ENCODE peak calls at places on chromosome 7, in five cellular contexts. C, K, E, M and P are unnamed samples.

GRCh38 chr7:50312589-50313162 is 8.2 kb downstream of the IKZF1 start:
- DNase-seq in C (no peak), K (no peak), E (no peak), M (no peak), P (no peak)

GRCh38 chr7:19145429-19146201 is 394 bp upstream of the FERD3L start:
- DNase-seq in C (no peak), K (no peak), E (no peak), M (no peak), P (no peak)

GRCh38 chr7:39703143-39703542 is 79.8 kb downstream of the RALA start:
- DNase-seq in C (no peak), K (no peak), E (no peak), M (peak), P (no peak)

GRCh38 chr7:158774916-158775315 is 54.4 kb downstream of the ESYT2 start:
- DNase-seq in C (no peak), K (no peak), E (no peak), M (no peak), P (no peak)

GRCh38 chr7:28347462-28347861 is 64.9 kb upstream of the CREB5 start:
- DNase-seq in C (no peak), K (no peak), E (peak), M (no peak), P (no peak)

GRCh38 chr7:82700739-82701138 is 257.2 kb upstream of the CACNA2D1 start:
- DNase-seq in C (no peak), K (no peak), E (no peak), M (no peak), P (no peak)

GRCh38 chr7:47337531-47337930 is 244.4 kb downstream of the TNS3 start:
- DNase-seq in C (peak), K (no peak), E (no peak), M (no peak), P (peak)

GRCh38 chr7:31134246-31135188 is 82.4 kb downstream of the ADCYAP1R1 start:
- DNase-seq in C (peak), K (peak), E (peak), M (peak), P (peak)

GRCh38 chr7:46930336-46930735 is 651.6 kb downstream of the TNS3 start:
- DNase-seq in C (no peak), K (no peak), E (peak), M (peak), P (peak)

GRCh38 chr7:5692112-5692844 is 89.2 kb downstream of the RNF216 start:
- DNase-seq in C (no peak), K (no peak), E (peak), M (peak), P (peak)

GRCh38 chr7:55572378-55573233 is at the start of gene VOPP1:
- DNase-seq in C (peak), K (peak), E (peak), M (peak), P (peak)

GRCh38 chr7:134019251-134019650 is 107.9 kb upstream of the LRGUK start:
- DNase-seq in C (no peak), K (no peak), E (no peak), M (no peak), P (no peak)

GRCh38 chr7:134014935-134015334 is 112.2 kb upstream of the LRGUK start:
- DNase-seq in C (no peak), K (no peak), E (no peak), M (no peak), P (no peak)

GRCh38 chr7:134016223-134016941 is 110.8 kb upstream of the LRGUK start:
- DNase-seq in C (peak), K (no peak), E (peak), M (peak), P (peak)

GRCh38 chr7:134018321-134018720 is 108.8 kb upstream of the LRGUK start:
- DNase-seq in C (no peak), K (no peak), E (no peak), M (no peak), P (no peak)

DNA sequence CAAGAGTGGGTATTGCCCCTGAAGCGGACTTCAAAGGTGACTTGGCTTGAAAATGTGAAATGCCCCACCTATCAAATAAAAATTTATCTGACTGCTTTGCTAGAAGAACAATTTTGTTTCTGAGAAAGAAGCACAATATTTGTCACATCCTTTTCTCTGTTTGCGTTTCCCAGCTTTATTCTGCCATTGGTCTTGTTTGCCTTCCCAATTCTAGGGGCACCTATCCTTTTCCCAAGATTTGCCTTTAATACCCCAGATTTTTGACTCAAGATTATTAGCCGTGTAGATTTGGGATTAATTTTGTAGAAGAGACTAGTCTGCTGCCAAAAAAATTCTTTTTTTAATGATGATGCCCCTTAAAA is 110.2 kb upstream of the LRGUK start:
- DNase-seq in C (no peak), K (no peak), E (no peak), M (no peak), P (no peak)
- TF ChIP-seq CTCF in C (no peak), K (peak), E (no peak), M (peak), P (no peak)

GRCh38 chr7:112079671-112080070 is 126.5 kb downstream of the DOCK4 start:
- DNase-seq in C (no peak), K (no peak), E (peak), M (no peak), P (no peak)
- TF ChIP-seq CTCF in C (no peak), K (no peak), E (peak), M (no peak), P (no peak)

DNA sequence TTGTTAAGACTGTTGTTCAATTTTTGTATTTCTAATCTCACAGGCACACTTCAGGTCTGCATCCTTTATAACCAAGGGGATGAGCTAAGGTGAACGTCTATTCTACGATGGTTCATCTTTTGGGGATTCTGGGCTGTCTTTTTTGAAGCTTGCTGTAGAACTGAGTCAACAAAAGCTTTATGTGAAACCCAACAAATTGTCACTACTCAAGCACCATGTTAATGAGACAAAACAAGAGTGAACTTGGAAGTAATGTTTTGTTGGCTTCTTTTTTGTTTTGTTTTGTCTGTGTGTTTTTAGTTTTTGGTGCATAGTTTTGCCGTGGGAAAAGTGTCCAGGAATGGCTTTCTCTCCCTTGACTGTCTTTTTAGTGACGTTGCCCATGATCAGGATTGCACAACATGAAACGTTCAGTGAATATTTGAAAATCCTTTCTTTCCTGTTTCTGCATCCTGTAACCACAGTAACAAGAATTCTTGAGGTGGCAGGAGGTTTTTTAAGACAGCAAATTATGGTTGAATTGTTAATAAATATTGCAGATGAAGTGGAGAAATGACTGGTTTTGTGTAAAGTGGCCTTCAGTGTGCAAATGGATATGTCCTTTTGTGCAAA is 65.6 kb downstream of the WIPF3 start:
- DNase-seq in C (no peak), K (no peak), E (peak), M (no peak), P (no peak)
- TF ChIP-seq CTCF in C (no peak), K (no peak), E (no peak), M (no peak), P (no peak)

DNA sequence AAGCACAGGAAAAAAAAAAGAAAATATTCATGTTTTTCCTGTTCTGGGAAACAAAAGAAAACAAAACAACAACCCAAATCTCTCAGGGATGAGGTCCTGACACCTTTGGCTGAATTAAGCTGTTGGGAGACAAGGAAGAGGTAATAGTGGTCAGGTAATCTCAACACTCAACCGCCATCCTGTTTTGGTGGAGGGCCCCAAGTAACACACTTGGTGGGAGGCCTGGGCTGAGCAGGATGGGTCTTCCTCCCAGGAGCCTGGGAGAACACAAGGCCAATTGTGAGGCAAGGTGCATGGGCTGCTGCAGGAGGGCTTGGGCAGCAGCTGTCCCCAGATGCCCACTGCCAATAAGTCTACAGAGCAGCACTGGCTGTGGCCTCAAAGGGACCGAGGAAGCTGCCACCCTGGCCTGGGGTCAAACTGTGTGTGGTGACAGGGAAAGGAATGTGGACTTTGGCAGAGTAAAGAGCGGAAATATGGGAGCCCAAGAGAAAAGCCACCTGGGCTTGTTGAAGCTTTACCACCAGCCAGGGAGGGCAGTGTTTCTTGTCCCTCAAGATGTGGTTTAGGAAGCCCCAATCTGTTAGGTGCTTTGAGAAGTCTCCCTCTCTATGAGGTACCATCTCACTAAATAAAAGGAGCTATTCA is 93.5 kb upstream of the SLC25A13 start:
- DNase-seq in C (no peak), K (no peak), E (no peak), M (no peak), P (no peak)
- TF ChIP-seq CTCF in C (no peak), K (peak), E (no peak), M (no peak), P (no peak)

GRCh38 chr7:134646425-134647305 is at the start of gene BPGM:
- DNase-seq in C (peak), K (peak), E (peak), M (peak), P (peak)
- TF ChIP-seq CTCF in C (peak), K (no peak), E (peak), M (peak), P (peak)

GRCh38 chr7:13879994-13880686 is 109.3 kb downstream of the ETV1 start:
- DNase-seq in C (no peak), K (no peak), E (peak), M (no peak), P (no peak)
- TF ChIP-seq CTCF in C (no peak), K (no peak), E (peak), M (no peak), P (no peak)

GRCh38 chr7:17943006-17943405 is 2.7 kb upstream of the SNX13 start:
- DNase-seq in C (no peak), K (no peak), E (no peak), M (no peak), P (no peak)

GRCh38 chr7:17942231-17942630 is 1.9 kb upstream of the SNX13 start:
- DNase-seq in C (no peak), K (no peak), E (no peak), M (no peak), P (no peak)

GRCh38 chr7:17939670-17940301 is 508 bp downstream of the SNX13 start:
- DNase-seq in C (peak), K (peak), E (peak), M (peak), P (peak)

GRCh38 chr7:17940302-17941170 is at the start of gene SNX13:
- DNase-seq in C (peak), K (peak), E (peak), M (peak), P (peak)

DNA sequence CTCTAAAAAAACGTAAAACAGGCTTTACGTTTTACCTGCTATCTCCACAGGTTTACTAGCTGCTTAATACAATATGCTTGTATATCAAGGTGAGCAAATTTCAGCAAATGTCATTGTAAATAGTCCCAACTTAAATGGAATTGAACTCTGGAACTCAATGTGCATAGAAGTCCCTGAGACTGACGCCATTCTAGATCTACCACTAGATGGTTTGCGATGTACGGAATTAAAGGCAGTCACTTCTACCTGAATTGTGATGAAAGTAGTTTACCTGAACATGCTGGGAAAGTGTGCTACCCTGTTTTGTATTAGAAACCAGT is 837 bp upstream of the SNX13 start:
- DNase-seq in C (no peak), K (no peak), E (peak), M (peak), P (peak)
- TF ChIP-seq CTCF in C (no peak), K (peak), E (peak), M (no peak), P (no peak)